ENCODE peak calls at places on chromosomes 6 and 20, in four cellular contexts. I, C, Y and L are unnamed samples.

GRCh38 chr6:153170511-153170910 is 39.4 kb upstream of the RGS17 start:
- DNase-seq in C (no peak), Y (no peak), I (no peak), L (no peak)

GRCh38 chr20:4813839-4814695 is 92.4 kb downstream of the PRND start:
- DNase-seq in Y (no peak), C (no peak), I (no peak), L (peak)

GRCh38 chr6:47780510-47781356 is 1.1 kb upstream of the OPN5 start:
- DNase-seq in C (no peak), Y (no peak), I (peak), L (no peak)

GRCh38 chr6:26521485-26522391 is 16.4 kb upstream of the HMGN4 start:
- DNase-seq in I (no peak), Y (peak), C (peak), L (peak)

GRCh38 chr20:49938173-49939163 is 2.3 kb downstream of the RNF114 start:
- DNase-seq in C (no peak), Y (peak), I (peak), L (peak)

GRCh38 chr6:135642912-135643311 is 145.4 kb upstream of the AHI1 start:
- DNase-seq in I (no peak), C (no peak), Y (no peak), L (no peak)

GRCh38 chr6:88864347-88865057 is 98.9 kb downstream of the RNGTT start:
- DNase-seq in Y (no peak), C (no peak), I (no peak), L (no peak)

GRCh38 chr6:11810039-11810541 is 31.5 kb upstream of the ADTRP start:
- DNase-seq in Y (peak), C (peak), I (no peak), L (no peak)

GRCh38 chr6:137309078-137309762 is 90.0 kb upstream of the IFNGR1 start:
- DNase-seq in C (peak), I (no peak), Y (peak), L (peak)

GRCh38 chr6:83824388-83824801 is 28.8 kb upstream of the RIPPLY2 start:
- DNase-seq in Y (no peak), I (no peak), C (no peak), L (no peak)

GRCh38 chr6:3226422-3227362 is 761 bp downstream of the TUBB2B start:
- DNase-seq in C (peak), Y (no peak), I (no peak), L (no peak)

GRCh38 chr6:79538481-79538971 is 1.3 kb upstream of the LCA5 start:
- DNase-seq in C (no peak), Y (no peak), I (no peak), L (no peak)

GRCh38 chr6:105748737-105749161 is 337.4 kb upstream of the PRDM1 start:
- DNase-seq in I (peak), Y (no peak), C (no peak), L (no peak)

GRCh38 chr6:33716379-33716778 is 4.9 kb upstream of the UQCC2 start:
- DNase-seq in C (peak), Y (no peak), I (no peak), L (peak)

GRCh38 chr6:25122001-25122400 is 157.2 kb upstream of the CARMIL1 start:
- DNase-seq in I (no peak), Y (no peak), C (no peak), L (no peak)

GRCh38 chr6:70129341-70129740 is 173.5 kb downstream of the COL9A1 start:
- DNase-seq in I (no peak), C (no peak), Y (no peak), L (no peak)

GRCh38 chr6:113540491-113540890 is 316.7 kb upstream of the MARCKS start:
- DNase-seq in I (no peak), C (no peak), Y (no peak), L (no peak)

GRCh38 chr20:32158943-32159660 is 48.4 kb downstream of the PLAGL2 start:
- DNase-seq in C (peak), I (no peak), Y (no peak), L (peak)

GRCh38 chr6:4125933-4126864 is 9.2 kb downstream of the ECI2 start:
- DNase-seq in Y (no peak), I (peak), C (no peak), L (no peak)

GRCh38 chr20:17680128-17680835 is 1.8 kb downstream of the RRBP1 start:
- DNase-seq in I (no peak), Y (no peak), C (peak), L (peak)

GRCh38 chr6:130324657-130325056 is 41.2 kb upstream of the TMEM200A start:
- DNase-seq in I (peak), C (no peak), Y (no peak), L (no peak)

GRCh38 chr20:63706852-63707557 is 771 bp downstream of the ARFRP1 start:
- DNase-seq in Y (no peak), C (peak), I (no peak), L (peak)

GRCh38 chr6:120354452-120355098 is 979.7 kb downstream of the TBC1D32 start:
- DNase-seq in I (no peak), Y (no peak), C (no peak), L (no peak)

GRCh38 chr20:63934271-63935068 is 21.7 kb downstream of the UCKL1 start:
- DNase-seq in Y (no peak), I (no peak), C (no peak), L (peak)

GRCh38 chr20:53884859-53885654 is 185.3 kb downstream of the BCAS1 start:
- DNase-seq in I (no peak), C (no peak), Y (no peak), L (no peak)

GRCh38 chr6:40274058-40274457 is 313.1 kb downstream of the LRFN2 start:
- DNase-seq in I (no peak), Y (no peak), C (no peak), L (no peak)

GRCh38 chr6:156703719-156704118 is 73.5 kb upstream of the ARID1B start:
- DNase-seq in Y (no peak), C (no peak), I (no peak), L (no peak)

GRCh38 chr6:156701961-156702360 is 75.2 kb upstream of the ARID1B start:
- DNase-seq in Y (no peak), I (no peak), C (no peak), L (no peak)

GRCh38 chr6:156699017-156699421 is 78.2 kb upstream of the ARID1B start:
- DNase-seq in C (no peak), I (no peak), Y (no peak), L (no peak)

GRCh38 chr6:156698239-156699016 is 78.8 kb upstream of the ARID1B start:
- DNase-seq in I (no peak), Y (no peak), C (no peak), L (peak)

GRCh38 chr6:156700440-156701057 is 76.6 kb upstream of the ARID1B start:
- DNase-seq in C (no peak), Y (no peak), I (no peak), L (no peak)
- H3K27ac ChIP-seq in C (no peak), Y (no peak), I (no peak), L (no peak)

GRCh38 chr20:62183426-62184142 is 756 bp downstream of the MTG2 start:
- DNase-seq in Y (no peak), C (no peak), I (no peak), L (peak)
- H3K27ac ChIP-seq in Y (peak), C (peak), I (peak), L (peak)

GRCh38 chr6:52305948-52306767 is 21.6 kb upstream of the MCM3 start:
- DNase-seq in C (no peak), Y (no peak), I (no peak), L (no peak)

GRCh38 chr6:52306972-52307849 is 22.7 kb upstream of the MCM3 start:
- DNase-seq in C (peak), I (no peak), Y (no peak), L (peak)

GRCh38 chr6:52303178-52303577 is 18.6 kb upstream of the MCM3 start:
- DNase-seq in I (no peak), C (no peak), Y (no peak), L (no peak)

GRCh38 chr6:52304917-52305316 is 20.4 kb upstream of the MCM3 start:
- DNase-seq in C (no peak), Y (no peak), I (no peak), L (no peak)

DNA sequence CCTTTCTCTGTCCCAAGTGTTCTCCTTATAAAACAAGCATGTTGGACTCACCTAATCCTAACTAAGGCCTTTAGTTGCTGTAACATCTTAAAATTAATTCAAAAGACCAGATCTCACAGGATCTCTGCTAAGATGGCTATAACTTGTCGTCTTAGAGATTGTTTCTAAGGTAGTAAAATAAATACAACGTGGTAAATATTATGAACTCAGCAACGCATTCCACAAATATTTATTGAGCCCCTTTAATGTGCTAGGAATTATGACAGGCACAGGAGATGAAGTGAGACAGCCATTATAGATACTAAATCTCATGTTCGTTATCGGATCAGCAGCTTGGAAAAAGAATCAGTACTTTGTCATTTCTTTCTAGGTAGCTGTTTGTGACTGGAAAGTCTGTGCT is 20.8 kb upstream of the MCM3 start:
- DNase-seq in C (no peak), I (no peak), Y (no peak), L (no peak)
- H3K27ac ChIP-seq in C (peak), I (no peak), Y (peak), L (peak)

DNA sequence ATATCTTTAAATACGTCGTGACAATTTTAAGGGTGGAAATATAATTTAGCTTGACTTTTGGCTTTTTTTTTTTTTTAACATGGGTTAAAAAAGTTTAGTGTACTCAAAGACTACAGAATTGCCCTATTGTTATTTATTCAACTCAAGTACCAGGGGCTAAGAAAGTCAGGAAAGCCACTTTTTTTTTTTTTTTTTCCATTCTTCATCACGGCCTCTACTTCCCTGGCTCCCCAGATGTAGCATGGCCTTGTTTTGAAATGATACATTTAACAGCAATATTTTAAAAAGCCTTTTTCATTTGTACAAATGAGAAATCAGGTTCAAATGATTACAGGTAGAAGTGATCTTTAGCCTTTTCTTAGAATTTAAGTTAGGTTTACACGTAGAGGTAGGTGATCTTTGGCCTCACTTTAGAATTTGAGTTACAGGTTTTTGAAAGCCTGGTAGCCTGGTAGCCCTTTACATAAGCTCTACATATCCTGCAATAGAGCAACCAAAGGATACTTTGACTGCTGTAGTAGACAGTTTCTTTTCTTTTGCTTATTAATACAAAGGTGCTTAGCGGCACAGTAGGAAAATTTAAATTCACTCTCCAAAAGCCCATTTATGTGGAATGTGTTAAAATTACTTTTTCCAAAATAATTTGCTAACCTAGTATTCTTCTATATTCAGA is 160.5 kb upstream of the MMS22L start:
- DNase-seq in I (no peak), Y (no peak), C (no peak), L (no peak)
- H3K27ac ChIP-seq in I (no peak), Y (no peak), C (no peak), L (no peak)

GRCh38 chr6:36443951-36444428 is 1.2 kb downstream of the KCTD20 start:
- DNase-seq in I (no peak), C (no peak), Y (no peak), L (no peak)
- H3K27ac ChIP-seq in I (peak), C (peak), Y (peak), L (peak)

GRCh38 chr6:140441256-140441655 is 1066.8 kb upstream of the CITED2 start:
- DNase-seq in Y (peak), C (no peak), I (no peak), L (peak)

GRCh38 chr6:140440223-140440810 is 1065.9 kb upstream of the CITED2 start:
- DNase-seq in I (no peak), Y (no peak), C (no peak), L (no peak)

GRCh38 chr6:140445474-140446004 is 1071.1 kb upstream of the CITED2 start:
- DNase-seq in I (no peak), C (no peak), Y (no peak), L (no peak)

GRCh38 chr6:140446241-140446640 is 1071.8 kb upstream of the CITED2 start:
- DNase-seq in Y (no peak), I (no peak), C (no peak), L (no peak)
- H3K27ac ChIP-seq in Y (no peak), I (no peak), C (no peak), L (no peak)

DNA sequence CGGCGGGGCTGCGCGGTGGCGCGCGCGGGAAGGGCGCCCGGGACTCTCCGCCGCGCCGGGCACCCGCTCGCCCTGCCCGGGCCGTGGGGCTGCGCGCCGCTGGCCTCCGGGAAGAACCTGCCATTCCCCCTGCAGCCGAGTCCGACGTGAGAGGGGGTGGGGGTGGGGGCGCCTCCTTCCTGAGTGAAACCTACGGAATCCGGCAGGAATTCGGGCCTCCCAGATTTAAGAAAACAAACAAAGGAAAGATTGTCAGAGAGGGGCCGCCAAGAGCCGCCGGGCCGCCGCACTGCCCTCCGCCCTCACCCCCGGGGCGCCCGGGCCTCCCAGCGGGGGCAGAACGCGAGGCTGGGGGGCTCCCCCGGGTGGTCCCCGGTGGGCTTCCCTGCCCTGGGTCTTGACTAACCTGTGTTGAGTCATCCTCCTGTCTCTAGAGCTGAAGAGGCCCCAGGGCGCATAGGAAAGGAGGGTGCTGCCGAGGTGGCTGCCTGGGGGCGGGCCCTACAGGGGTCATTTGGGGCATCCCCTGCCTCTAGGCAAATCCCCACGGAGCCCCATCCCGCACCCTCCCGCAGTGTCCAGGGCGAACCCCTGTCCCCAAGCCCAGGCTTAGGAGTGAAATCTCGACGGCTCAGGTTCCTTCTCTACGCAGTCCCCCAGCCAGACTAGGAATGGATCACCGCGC is 42.2 kb upstream of the FOXP4 start:
- DNase-seq in I (no peak), Y (no peak), C (no peak), L (no peak)
- H3K27ac ChIP-seq in I (peak), Y (peak), C (peak), L (no peak)

DNA sequence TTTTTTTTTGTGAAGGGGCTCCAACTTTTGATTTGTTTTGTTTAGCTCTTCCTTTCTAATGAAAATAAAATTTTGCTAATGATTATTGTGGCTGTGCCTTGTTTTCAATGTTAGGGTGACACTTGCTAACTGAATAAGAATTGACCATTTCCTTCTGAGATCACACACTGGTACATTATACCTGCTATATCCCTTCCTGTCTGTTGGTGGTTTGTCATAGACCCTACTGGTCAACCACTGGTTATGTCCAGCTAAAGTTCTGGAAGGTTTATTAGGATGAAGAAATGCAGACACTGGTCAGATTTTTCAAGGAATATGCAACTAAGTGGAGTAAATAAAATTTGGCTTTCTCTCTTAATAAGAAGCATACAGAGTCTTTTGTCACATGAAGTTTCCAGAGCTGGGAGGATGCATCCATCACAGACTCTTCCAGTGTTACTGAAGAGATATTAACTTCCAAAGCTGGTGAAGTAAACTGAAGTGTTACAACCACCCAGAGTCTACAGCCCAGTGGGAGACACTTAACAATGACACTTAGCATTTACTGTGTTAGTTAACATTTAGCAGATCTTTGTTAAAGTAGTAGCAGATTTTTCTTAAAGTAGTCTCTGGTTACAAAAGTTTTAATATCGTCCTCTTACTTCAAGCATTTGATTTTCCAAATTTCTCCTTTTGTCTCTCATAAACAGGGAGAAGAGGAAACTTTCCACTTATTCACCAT is 19.7 kb upstream of the CALHM5 start:
- DNase-seq in C (no peak), Y (no peak), I (no peak), L (no peak)
- H3K27ac ChIP-seq in C (no peak), Y (no peak), I (no peak), L (no peak)

GRCh38 chr6:52529311-52529710 is 47.5 kb downstream of the TRAM2 start:
- DNase-seq in I (no peak), Y (no peak), C (no peak), L (no peak)
- H3K27ac ChIP-seq in I (no peak), Y (no peak), C (no peak), L (no peak)